ENCODE peak calls at places on chromosomes 13 and 19, in four cellular contexts. E, I, O and U are unnamed samples.

GRCh38 chr13:48782429-48782840 is 128.7 kb downstream of the CYSLTR2 start:
- DNase-seq in E (no peak), O (no peak), I (no peak), U (no peak)

GRCh38 chr13:95624020-95624419 is 20.5 kb downstream of the DZIP1 start:
- DNase-seq in I (peak), O (peak), E (peak), U (peak)

GRCh38 chr19:11456659-11457058 is 21.2 kb downstream of the PRKCSH start:
- DNase-seq in I (no peak), O (no peak), E (no peak), U (no peak)

GRCh38 chr13:91144054-91144453 is 203.4 kb upstream of the MIR17HG start:
- DNase-seq in E (no peak), O (no peak), I (peak), U (no peak)

GRCh38 chr13:47990427-47990826 is 10.6 kb downstream of the SUCLA2 start:
- DNase-seq in O (no peak), I (no peak), E (no peak), U (no peak)

GRCh38 chr13:41603917-41604316 is 146.6 kb downstream of the RGCC start:
- DNase-seq in I (no peak), E (no peak), O (peak), U (no peak)

GRCh38 chr13:109918179-109918651 is 131.8 kb upstream of the IRS2 start:
- DNase-seq in I (peak), E (no peak), O (peak), U (no peak)

GRCh38 chr13:110471833-110472162 is 89.7 kb downstream of the RAB20 start:
- DNase-seq in I (peak), E (no peak), O (peak), U (no peak)

GRCh38 chr13:108877300-108877699 is 247.9 kb downstream of the MYO16 start:
- DNase-seq in I (no peak), E (no peak), O (peak), U (no peak)

GRCh38 chr19:41327499-41328156 is 17.7 kb downstream of the CCDC97 start:
- DNase-seq in E (peak), I (no peak), O (peak), U (no peak)

GRCh38 chr19:56142087-56142787 is 1.1 kb downstream of the ZNF444 start:
- DNase-seq in I (no peak), E (no peak), O (no peak), U (no peak)

GRCh38 chr19:52336976-52337375 is 933 bp downstream of the ZNF610 start:
- DNase-seq in E (no peak), I (peak), O (peak), U (no peak)

GRCh38 chr19:52335768-52336116 is 301 bp upstream of the ZNF610 start:
- DNase-seq in E (no peak), I (no peak), O (no peak), U (no peak)

GRCh38 chr19:52331757-52332156 is 4.3 kb upstream of the ZNF610 start:
- DNase-seq in O (no peak), E (no peak), I (peak), U (no peak)

DNA sequence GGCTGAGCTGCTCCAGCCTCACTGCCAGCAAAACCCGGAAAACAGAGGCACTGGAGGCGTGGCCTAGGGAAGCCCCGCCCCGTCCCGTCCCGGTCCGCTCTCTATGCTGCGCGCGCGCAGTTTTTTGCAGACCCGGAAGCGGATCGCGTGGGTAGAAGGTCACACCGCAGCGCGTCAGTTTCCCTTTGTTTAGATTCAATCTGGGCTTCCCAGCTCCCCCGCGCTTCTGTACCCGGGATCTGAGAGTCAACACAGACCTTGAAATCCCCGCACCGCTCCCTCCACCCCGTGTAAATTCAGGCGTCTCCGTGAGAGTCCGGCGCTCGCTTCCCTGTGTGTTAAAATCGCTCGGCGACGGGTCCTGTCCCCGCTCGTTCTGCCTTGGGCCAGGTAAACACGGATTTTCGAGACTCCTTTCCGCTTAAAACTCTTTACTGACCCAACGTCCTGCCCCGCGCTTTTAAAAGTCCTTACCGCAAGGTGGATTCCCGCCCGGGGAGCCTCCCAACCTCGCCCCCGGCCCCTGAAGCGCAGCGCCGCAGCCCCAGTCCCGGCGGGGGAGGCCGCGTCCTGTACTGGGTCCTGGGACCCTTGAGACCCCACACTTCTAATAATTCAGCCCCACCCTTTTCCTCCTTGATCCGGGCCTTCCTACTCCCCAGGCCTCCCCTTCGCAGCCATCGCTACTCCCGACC is at the start of gene ZNF610:
- DNase-seq in O (peak), I (peak), E (peak), U (peak)
- H3K4ac ChIP-seq in O (peak), I (peak), E (peak), U (no peak)

DNA sequence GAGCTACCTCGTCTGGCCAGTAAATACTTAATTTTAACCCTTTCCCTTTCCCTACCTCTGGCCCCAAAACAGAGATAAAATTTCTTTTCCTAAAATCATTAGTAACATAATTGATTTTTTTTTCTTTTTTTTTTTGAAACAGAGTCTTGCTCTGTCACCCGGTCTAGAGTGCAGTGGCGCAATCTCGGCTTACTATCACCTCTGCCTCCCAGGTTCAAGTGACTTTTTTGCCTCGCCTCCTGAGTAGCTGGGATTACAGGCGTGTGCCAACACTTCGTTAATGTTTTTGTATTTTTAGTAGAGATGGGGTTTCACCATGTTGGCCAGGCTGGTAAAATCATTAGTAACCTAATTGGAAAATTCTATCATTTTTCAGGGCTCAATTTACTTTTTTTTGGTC is 10.4 kb upstream of the TRIM13 start:
- DNase-seq in O (no peak), I (no peak), E (no peak), U (no peak)
- H3K4ac ChIP-seq in O (no peak), I (no peak), E (no peak), U (no peak)

GRCh38 chr13:28067526-28067925 is 32.9 kb downstream of the FLT3 start:
- DNase-seq in E (no peak), O (no peak), I (no peak), U (no peak)
- H3K4ac ChIP-seq in E (no peak), O (no peak), I (no peak), U (no peak)

DNA sequence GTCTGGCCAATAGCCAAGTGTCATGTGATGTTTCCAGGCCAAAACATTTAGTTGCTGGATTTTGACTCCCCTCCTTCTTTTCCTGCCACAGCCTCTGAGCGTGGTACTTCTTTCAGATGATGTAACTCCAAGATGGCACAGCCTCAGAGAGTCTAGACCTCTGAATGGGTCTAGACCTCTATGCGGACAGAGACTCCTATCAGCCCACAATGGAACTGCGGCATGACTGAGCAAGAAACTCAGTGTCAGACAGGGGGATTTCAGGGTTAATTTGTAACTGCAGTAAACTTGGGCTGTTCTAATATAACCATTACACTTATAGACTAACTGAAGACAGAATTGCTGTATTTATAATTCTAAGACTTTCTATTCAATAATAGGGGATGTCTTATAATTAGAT is 42.6 kb upstream of the ZDHHC20 start:
- DNase-seq in O (no peak), I (peak), E (peak), U (no peak)
- H3K4ac ChIP-seq in O (no peak), I (no peak), E (no peak), U (no peak)

GRCh38 chr19:1650627-1651009 is 1.8 kb downstream of the TCF3 start:
- DNase-seq in O (peak), E (no peak), I (peak), U (peak)
- H3K4ac ChIP-seq in O (peak), E (no peak), I (peak), U (no peak)

DNA sequence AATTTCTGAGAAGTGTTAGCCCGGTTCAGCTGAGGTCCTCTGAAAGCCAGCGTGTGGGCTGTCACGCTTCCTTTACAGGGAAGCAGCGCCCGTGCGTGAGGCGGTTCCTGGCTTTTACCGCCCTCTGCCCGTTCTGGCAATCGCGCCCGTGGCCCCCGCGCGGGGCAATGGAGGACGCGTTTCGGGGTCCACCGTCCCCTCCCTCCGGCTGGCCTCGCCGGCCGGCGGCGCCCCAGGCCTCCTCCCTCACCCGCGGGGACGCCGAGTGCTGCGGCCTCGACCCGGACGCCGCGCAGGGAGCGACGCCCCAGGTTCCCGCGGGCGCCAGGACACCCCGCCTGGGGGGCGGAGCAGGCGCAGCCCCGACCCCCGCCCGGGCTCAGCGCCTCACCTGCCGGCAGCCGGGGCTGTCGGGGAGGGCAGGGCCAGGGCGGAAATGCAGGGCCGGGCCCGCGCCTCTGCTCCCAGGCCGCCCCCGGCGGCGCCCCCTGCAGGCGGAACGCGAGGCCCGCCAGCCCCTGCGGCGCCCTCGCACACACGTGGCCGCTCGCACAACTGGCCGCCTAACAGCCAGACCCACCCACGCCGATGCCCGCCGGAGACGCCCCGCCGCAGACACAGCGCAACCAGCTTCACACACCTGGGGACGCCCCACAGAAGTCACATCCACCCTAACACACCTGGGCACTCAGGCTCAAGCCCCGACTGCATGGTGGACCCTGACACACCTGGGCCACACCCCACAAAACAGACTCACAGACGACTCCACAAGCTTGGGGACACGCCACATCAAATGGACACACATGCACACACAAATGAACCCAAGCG is at the start of gene GGACT:
- DNase-seq in E (peak), O (peak), I (peak), U (peak)
- H3K4ac ChIP-seq in E (no peak), O (peak), I (peak), U (peak)